ENCODE peak calls at places on chromosomes 12 and 14, in five cellular contexts. One of them, this sample, is unnamed.

GRCh38 chr12:59444932-59445331 is 150.9 kb upstream of the SLC16A7 start:
- DNase-seq in left ventricle myocardium inferior: no peak
- DNase-seq in CD8-positive, alpha-beta T cell: peak; percentile 11
- DNase-seq in right atrium auricular region: no peak
- DNase-seq in fibroblast of lung: peak; percentile 51
- DNase-seq in this sample: no peak

GRCh38 chr12:113346387-113346786 is 11.5 kb upstream of the SLC8B1 start:
- DNase-seq in left ventricle myocardium inferior: no peak
- DNase-seq in CD8-positive, alpha-beta T cell: no peak
- DNase-seq in right atrium auricular region: no peak
- DNase-seq in fibroblast of lung: no peak
- DNase-seq in this sample: no peak

GRCh38 chr14:61183486-61183885 is 97.7 kb downstream of the TMEM30B start:
- DNase-seq in left ventricle myocardium inferior: no peak
- DNase-seq in CD8-positive, alpha-beta T cell: no peak
- DNase-seq in right atrium auricular region: no peak
- DNase-seq in fibroblast of lung: no peak
- DNase-seq in this sample: no peak

GRCh38 chr12:4819654-4820053 is 90.1 kb upstream of the KCNA1 start:
- DNase-seq in left ventricle myocardium inferior: no peak
- DNase-seq in CD8-positive, alpha-beta T cell: no peak
- DNase-seq in right atrium auricular region: no peak
- DNase-seq in fibroblast of lung: no peak
- DNase-seq in this sample: no peak

GRCh38 chr12:53676715-53677611 is 1.1 kb upstream of the ATP5MC2 start:
- DNase-seq in left ventricle myocardium inferior: peak; percentile 42
- DNase-seq in CD8-positive, alpha-beta T cell: peak; percentile 18
- DNase-seq in right atrium auricular region: no peak
- DNase-seq in fibroblast of lung: peak; percentile 36
- DNase-seq in this sample: peak; percentile 73

GRCh38 chr14:95503365-95504134 is 12.9 kb downstream of the SYNE3 start:
- DNase-seq in left ventricle myocardium inferior: no peak
- DNase-seq in CD8-positive, alpha-beta T cell: no peak
- DNase-seq in right atrium auricular region: no peak
- DNase-seq in fibroblast of lung: no peak
- DNase-seq in this sample: no peak

GRCh38 chr12:64362721-64363305 is 27.7 kb downstream of the C12orf56 start:
- DNase-seq in left ventricle myocardium inferior: no peak
- DNase-seq in CD8-positive, alpha-beta T cell: no peak
- DNase-seq in right atrium auricular region: no peak
- DNase-seq in fibroblast of lung: no peak
- DNase-seq in this sample: no peak

GRCh38 chr14:38210168-38210567 is 2.5 kb downstream of the SSTR1 start:
- DNase-seq in left ventricle myocardium inferior: no peak
- DNase-seq in CD8-positive, alpha-beta T cell: no peak
- DNase-seq in right atrium auricular region: no peak
- DNase-seq in fibroblast of lung: peak; percentile 65
- DNase-seq in this sample: no peak

GRCh38 chr12:5758347-5758746 is 186.7 kb downstream of the ANO2 start:
- DNase-seq in left ventricle myocardium inferior: no peak
- DNase-seq in CD8-positive, alpha-beta T cell: no peak
- DNase-seq in right atrium auricular region: no peak
- DNase-seq in fibroblast of lung: no peak
- DNase-seq in this sample: no peak

GRCh38 chr14:75249251-75249957 is 29.2 kb upstream of the FOS start:
- DNase-seq in left ventricle myocardium inferior: no peak
- DNase-seq in CD8-positive, alpha-beta T cell: peak; percentile 85
- DNase-seq in right atrium auricular region: no peak
- DNase-seq in fibroblast of lung: no peak
- DNase-seq in this sample: peak; percentile 45

GRCh38 chr12:89060133-89060532 is 292.2 kb downstream of the DUSP6 start:
- DNase-seq in left ventricle myocardium inferior: no peak
- DNase-seq in CD8-positive, alpha-beta T cell: no peak
- DNase-seq in right atrium auricular region: no peak
- DNase-seq in fibroblast of lung: no peak
- DNase-seq in this sample: no peak

GRCh38 chr12:59850268-59850667 is 254.4 kb downstream of the SLC16A7 start:
- DNase-seq in left ventricle myocardium inferior: no peak
- DNase-seq in CD8-positive, alpha-beta T cell: no peak
- DNase-seq in right atrium auricular region: no peak
- DNase-seq in fibroblast of lung: no peak
- DNase-seq in this sample: no peak

GRCh38 chr12:77435446-77436091 is 370.2 kb upstream of the E2F7 start:
- DNase-seq in left ventricle myocardium inferior: no peak
- DNase-seq in CD8-positive, alpha-beta T cell: no peak
- DNase-seq in right atrium auricular region: no peak
- DNase-seq in fibroblast of lung: no peak
- DNase-seq in this sample: no peak

GRCh38 chr14:33705521-33705920 is 245.4 kb downstream of the EGLN3 start:
- DNase-seq in left ventricle myocardium inferior: no peak
- DNase-seq in CD8-positive, alpha-beta T cell: no peak
- DNase-seq in right atrium auricular region: no peak
- DNase-seq in fibroblast of lung: no peak
- DNase-seq in this sample: no peak

GRCh38 chr14:92922883-92923743 is at the start of gene CHGA:
- DNase-seq in left ventricle myocardium inferior: peak; percentile 55
- DNase-seq in CD8-positive, alpha-beta T cell: peak; percentile 55
- DNase-seq in right atrium auricular region: no peak
- DNase-seq in fibroblast of lung: peak; percentile 35
- DNase-seq in this sample: peak; percentile 76

GRCh38 chr12:70427611-70428010 is 61.5 kb downstream of the KCNMB4 start:
- DNase-seq in left ventricle myocardium inferior: no peak
- DNase-seq in CD8-positive, alpha-beta T cell: no peak
- DNase-seq in right atrium auricular region: no peak
- DNase-seq in fibroblast of lung: no peak
- DNase-seq in this sample: no peak

GRCh38 chr14:23569443-23570151 is 2.0 kb upstream of the AP1G2 start:
- DNase-seq in left ventricle myocardium inferior: no peak
- DNase-seq in CD8-positive, alpha-beta T cell: no peak
- DNase-seq in right atrium auricular region: no peak
- DNase-seq in fibroblast of lung: no peak
- DNase-seq in this sample: peak; percentile 63

GRCh38 chr12:21989819-21990412 is 48.7 kb upstream of the ABCC9 start:
- DNase-seq in left ventricle myocardium inferior: no peak
- DNase-seq in CD8-positive, alpha-beta T cell: no peak
- DNase-seq in right atrium auricular region: no peak
- DNase-seq in fibroblast of lung: peak; percentile 74
- DNase-seq in this sample: no peak

GRCh38 chr12:89181271-89181920 is 170.9 kb downstream of the DUSP6 start:
- DNase-seq in left ventricle myocardium inferior: no peak
- DNase-seq in CD8-positive, alpha-beta T cell: no peak
- DNase-seq in right atrium auricular region: no peak
- DNase-seq in fibroblast of lung: peak; percentile 73
- DNase-seq in this sample: no peak

GRCh38 chr12:68646484-68646883 is 35.8 kb downstream of the RAP1B start:
- DNase-seq in left ventricle myocardium inferior: no peak
- DNase-seq in CD8-positive, alpha-beta T cell: no peak
- DNase-seq in right atrium auricular region: no peak
- DNase-seq in fibroblast of lung: no peak
- DNase-seq in this sample: no peak

GRCh38 chr12:40393031-40393430 is 168.2 kb downstream of the LRRK2 start:
- DNase-seq in left ventricle myocardium inferior: no peak
- DNase-seq in CD8-positive, alpha-beta T cell: no peak
- DNase-seq in right atrium auricular region: no peak
- DNase-seq in fibroblast of lung: no peak
- DNase-seq in this sample: no peak

GRCh38 chr14:75234173-75234855 is 44.3 kb upstream of the FOS start:
- DNase-seq in left ventricle myocardium inferior: peak; percentile 34
- DNase-seq in CD8-positive, alpha-beta T cell: no peak
- DNase-seq in right atrium auricular region: peak; percentile 80
- DNase-seq in fibroblast of lung: peak; percentile 74
- DNase-seq in this sample: peak; percentile 73

GRCh38 chr14:103101964-103102688 is 7.6 kb downstream of the EXOC3L4 start:
- DNase-seq in left ventricle myocardium inferior: no peak
- DNase-seq in CD8-positive, alpha-beta T cell: no peak
- DNase-seq in right atrium auricular region: no peak
- DNase-seq in fibroblast of lung: no peak
- DNase-seq in this sample: no peak

GRCh38 chr14:25237845-25238244 is 187.9 kb upstream of the STXBP6 start:
- DNase-seq in left ventricle myocardium inferior: no peak
- DNase-seq in CD8-positive, alpha-beta T cell: no peak
- DNase-seq in right atrium auricular region: no peak
- DNase-seq in fibroblast of lung: peak; percentile 11
- DNase-seq in this sample: no peak

GRCh38 chr12:97642906-97643305 is 180.3 kb downstream of the RMST start:
- DNase-seq in left ventricle myocardium inferior: no peak
- DNase-seq in CD8-positive, alpha-beta T cell: no peak
- DNase-seq in right atrium auricular region: no peak
- DNase-seq in fibroblast of lung: no peak
- DNase-seq in this sample: no peak

GRCh38 chr14:99821519-99822165 is 28.4 kb downstream of the EML1 start:
- DNase-seq in left ventricle myocardium inferior: no peak
- DNase-seq in CD8-positive, alpha-beta T cell: no peak
- DNase-seq in right atrium auricular region: no peak
- DNase-seq in fibroblast of lung: peak; percentile 79
- DNase-seq in this sample: no peak

GRCh38 chr12:29048787-29049186 is 100.3 kb upstream of the FAR2 start:
- DNase-seq in left ventricle myocardium inferior: no peak
- DNase-seq in CD8-positive, alpha-beta T cell: no peak
- DNase-seq in right atrium auricular region: no peak
- DNase-seq in fibroblast of lung: no peak
- DNase-seq in this sample: no peak

GRCh38 chr12:50087995-50088394 is 2.9 kb downstream of the SMARCD1 start:
- DNase-seq in left ventricle myocardium inferior: no peak
- DNase-seq in CD8-positive, alpha-beta T cell: no peak
- DNase-seq in right atrium auricular region: no peak
- DNase-seq in fibroblast of lung: peak; percentile 36
- DNase-seq in this sample: no peak

GRCh38 chr14:28813810-28814209 is 47.2 kb downstream of the FOXG1 start:
- DNase-seq in left ventricle myocardium inferior: no peak
- DNase-seq in CD8-positive, alpha-beta T cell: no peak
- DNase-seq in right atrium auricular region: no peak
- DNase-seq in fibroblast of lung: no peak
- DNase-seq in this sample: no peak

DNA sequence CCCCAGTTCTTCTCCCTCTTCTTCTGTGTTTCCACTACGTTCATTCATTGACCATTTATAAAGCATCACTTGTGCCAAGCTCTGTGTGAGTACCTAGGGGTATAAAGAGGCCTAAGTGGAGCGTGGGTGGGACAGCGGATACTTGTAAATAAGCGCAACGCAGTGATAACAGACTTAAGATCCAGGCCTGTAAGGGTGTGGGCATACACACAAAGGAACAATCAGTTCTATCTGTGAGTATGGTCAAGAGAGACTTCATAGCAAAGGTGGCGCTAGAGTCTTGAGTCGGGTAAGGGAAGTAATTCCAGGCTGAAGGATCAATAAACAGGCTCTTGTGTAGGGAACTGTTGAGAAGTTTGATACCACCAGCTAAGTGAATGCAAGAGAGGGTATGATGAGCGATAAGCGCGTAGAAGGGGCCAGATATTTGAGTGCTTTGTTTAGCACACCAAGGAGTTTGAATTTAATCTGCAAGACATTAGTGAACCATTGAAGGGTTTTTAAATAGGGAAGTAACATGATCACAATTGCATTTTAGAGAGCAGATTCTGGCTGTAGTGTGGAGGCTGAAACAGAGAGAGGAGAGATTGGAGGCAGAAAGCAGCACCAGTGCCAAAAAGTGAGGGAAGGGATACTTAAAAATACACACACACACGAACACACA is 1.0 kb upstream of the GXYLT1 start:
- DNase-seq in left ventricle myocardium inferior: no peak
- DNase-seq in CD8-positive, alpha-beta T cell: no peak
- DNase-seq in right atrium auricular region: no peak
- DNase-seq in fibroblast of lung: no peak
- DNase-seq in this sample: no peak
- TF ChIP-seq CTCF in left ventricle myocardium inferior: no peak
- TF ChIP-seq CTCF in CD8-positive, alpha-beta T cell: no peak
- TF ChIP-seq CTCF in right atrium auricular region: no peak
- TF ChIP-seq CTCF in fibroblast of lung: no peak
- TF ChIP-seq CTCF in this sample: no peak

GRCh38 chr14:104693482-104694431 is 4.3 kb downstream of the INF2 start:
- DNase-seq in left ventricle myocardium inferior: no peak
- DNase-seq in CD8-positive, alpha-beta T cell: no peak
- DNase-seq in right atrium auricular region: no peak
- DNase-seq in fibroblast of lung: no peak
- DNase-seq in this sample: no peak

GRCh38 chr14:104690861-104691455 is 1.5 kb downstream of the INF2 start:
- DNase-seq in left ventricle myocardium inferior: no peak
- DNase-seq in CD8-positive, alpha-beta T cell: no peak
- DNase-seq in right atrium auricular region: no peak
- DNase-seq in fibroblast of lung: no peak
- DNase-seq in this sample: no peak

GRCh38 chr14:104691546-104692260 is 2.3 kb downstream of the INF2 start:
- DNase-seq in left ventricle myocardium inferior: no peak
- DNase-seq in CD8-positive, alpha-beta T cell: no peak
- DNase-seq in right atrium auricular region: no peak
- DNase-seq in fibroblast of lung: no peak
- DNase-seq in this sample: no peak

GRCh38 chr14:104692939-104693315 is 3.5 kb downstream of the INF2 start:
- DNase-seq in left ventricle myocardium inferior: no peak
- DNase-seq in CD8-positive, alpha-beta T cell: no peak
- DNase-seq in right atrium auricular region: no peak
- DNase-seq in fibroblast of lung: no peak
- DNase-seq in this sample: no peak

GRCh38 chr14:104692261-104692938 is 3.0 kb downstream of the INF2 start:
- DNase-seq in left ventricle myocardium inferior: no peak
- DNase-seq in CD8-positive, alpha-beta T cell: no peak
- DNase-seq in right atrium auricular region: no peak
- DNase-seq in fibroblast of lung: no peak
- DNase-seq in this sample: no peak
- H3K27ac ChIP-seq in left ventricle myocardium inferior: peak overlapping the region; percentile 38
- H3K27ac ChIP-seq in CD8-positive, alpha-beta T cell: no peak overlapping the region
- H3K27ac ChIP-seq in right atrium auricular region: no peak overlapping the region
- H3K27ac ChIP-seq in fibroblast of lung: no peak overlapping the region
- H3K27ac ChIP-seq in this sample: no peak overlapping the region

GRCh38 chr12:86230516-86231146 is 25.6 kb downstream of the MGAT4C start:
- DNase-seq in left ventricle myocardium inferior: no peak
- DNase-seq in CD8-positive, alpha-beta T cell: no peak
- DNase-seq in right atrium auricular region: no peak
- DNase-seq in fibroblast of lung: peak; percentile 34
- DNase-seq in this sample: no peak
- H3K4me3 ChIP-seq in left ventricle myocardium inferior: no peak overlapping the region
- H3K4me3 ChIP-seq in CD8-positive, alpha-beta T cell: no peak overlapping the region
- H3K4me3 ChIP-seq in right atrium auricular region: no peak overlapping the region
- H3K4me3 ChIP-seq in fibroblast of lung: no peak overlapping the region
- H3K4me3 ChIP-seq in this sample: no peak overlapping the region

DNA sequence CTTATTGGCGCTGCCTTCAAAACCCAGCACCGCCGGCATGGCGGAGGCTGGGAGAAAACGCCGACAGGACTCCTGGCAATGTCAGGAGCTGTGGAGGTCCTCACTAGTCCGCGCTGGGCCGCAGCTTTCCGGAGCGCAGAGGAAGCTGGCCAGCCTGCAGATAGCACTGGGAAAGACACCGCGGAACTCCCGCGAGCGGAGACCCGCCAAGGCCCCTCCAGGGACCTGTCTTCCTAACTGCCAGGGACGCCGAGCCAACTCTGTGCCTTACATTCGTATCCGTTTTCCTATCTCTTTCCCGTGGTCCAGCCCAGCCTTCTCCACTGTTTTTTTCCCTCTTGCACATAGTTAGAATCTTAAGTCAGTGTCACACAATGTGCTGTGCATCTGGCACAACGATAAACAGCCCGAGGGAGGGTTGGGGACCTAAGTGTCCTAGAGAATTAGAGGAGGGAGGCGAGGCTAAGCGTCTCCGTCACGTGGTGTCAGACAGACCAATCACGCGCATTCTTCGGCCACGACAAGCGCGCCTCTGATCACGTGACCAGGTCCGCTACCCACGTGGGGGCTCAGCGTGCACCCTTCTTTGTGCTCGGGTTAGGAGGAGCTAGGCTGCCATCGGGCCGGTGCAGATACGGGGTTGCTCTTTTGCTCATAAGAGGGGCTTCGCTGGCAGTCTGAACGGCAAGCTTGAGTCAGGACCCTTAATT is at the start of the genes APEX1 and OSGEP:
- DNase-seq in left ventricle myocardium inferior: peak; percentile 98
- DNase-seq in CD8-positive, alpha-beta T cell: peak; percentile 98
- DNase-seq in right atrium auricular region: peak; percentile 100
- DNase-seq in fibroblast of lung: peak; percentile 99
- DNase-seq in this sample: peak; percentile 99
- TF ChIP-seq CTCF in left ventricle myocardium inferior: no peak
- TF ChIP-seq CTCF in CD8-positive, alpha-beta T cell: no peak
- TF ChIP-seq CTCF in right atrium auricular region: no peak
- TF ChIP-seq CTCF in fibroblast of lung: no peak
- TF ChIP-seq CTCF in this sample: no peak